ENCODE peak calls at places on chromosomes 5 and 9, in ten cellular contexts. V is uterus, G is GM12878, P is heart left ventricle, H is HCT116, E is endothelial cell of umbilical vein, J is tibial nerve, O is upper lobe of left lung, T is HepG2, A is gastrocnemius medialis. X is an unnamed sample. For H3K9me3, the result is how much of the 10 kb centered on the place peaks cover.

GRCh38 chr9:118567861-118568260 is 801.4 kb downstream of the BRINP1 start:
- DNase-seq in V (no peak), G (no peak), P (no peak), H (no peak), E (no peak), J (no peak), O (no peak), T (no peak), A (no peak), X (no peak)

GRCh38 chr9:72337286-72337685 is 27.7 kb downstream of the ZFAND5 start:
- DNase-seq in V (no peak), G (no peak), P (no peak), H (no peak), E (no peak), J (no peak), O (no peak), T (no peak), A (no peak), X (no peak)

GRCh38 chr5:169089343-169089742 is 211.6 kb downstream of the SLIT3 start:
- DNase-seq in V (no peak), G (no peak), P (no peak), H (no peak), E (no peak), J (no peak), O (no peak), T (no peak), A (no peak), X (no peak)

GRCh38 chr5:113276001-113276400 is 158.8 kb downstream of the TSSK1B start:
- DNase-seq in V (no peak), G (no peak), P (no peak), H (no peak), E (no peak), J (no peak), O (no peak), T (no peak), A (no peak), X (no peak)

GRCh38 chr5:142915840-142916424 is 145.8 kb downstream of the ARHGAP26 start:
- DNase-seq in V (no peak), G (peak), P (no peak), H (no peak), E (no peak), J (no peak), O (no peak), T (peak), A (no peak), X (peak)

GRCh38 chr9:4836676-4837075 is 43.9 kb downstream of the RCL1 start:
- DNase-seq in V (no peak), G (no peak), P (no peak), H (no peak), E (no peak), J (no peak), O (no peak), T (no peak), A (no peak), X (no peak)

GRCh38 chr5:159345336-159345735 is 15.0 kb upstream of the IL12B start:
- DNase-seq in V (no peak), G (no peak), P (peak), H (no peak), E (no peak), J (no peak), O (no peak), T (no peak), A (peak), X (no peak)

GRCh38 chr5:180331647-180331950 is 21.5 kb downstream of the GFPT2 start:
- DNase-seq in V (no peak), G (no peak), P (no peak), H (no peak), E (no peak), J (no peak), O (no peak), T (no peak), A (no peak), X (no peak)

GRCh38 chr5:144697847-144698262 is 527.2 kb downstream of the KCTD16 start:
- DNase-seq in V (no peak), G (no peak), P (no peak), H (no peak), E (peak), J (no peak), O (no peak), T (no peak), A (no peak), X (no peak)

DNA sequence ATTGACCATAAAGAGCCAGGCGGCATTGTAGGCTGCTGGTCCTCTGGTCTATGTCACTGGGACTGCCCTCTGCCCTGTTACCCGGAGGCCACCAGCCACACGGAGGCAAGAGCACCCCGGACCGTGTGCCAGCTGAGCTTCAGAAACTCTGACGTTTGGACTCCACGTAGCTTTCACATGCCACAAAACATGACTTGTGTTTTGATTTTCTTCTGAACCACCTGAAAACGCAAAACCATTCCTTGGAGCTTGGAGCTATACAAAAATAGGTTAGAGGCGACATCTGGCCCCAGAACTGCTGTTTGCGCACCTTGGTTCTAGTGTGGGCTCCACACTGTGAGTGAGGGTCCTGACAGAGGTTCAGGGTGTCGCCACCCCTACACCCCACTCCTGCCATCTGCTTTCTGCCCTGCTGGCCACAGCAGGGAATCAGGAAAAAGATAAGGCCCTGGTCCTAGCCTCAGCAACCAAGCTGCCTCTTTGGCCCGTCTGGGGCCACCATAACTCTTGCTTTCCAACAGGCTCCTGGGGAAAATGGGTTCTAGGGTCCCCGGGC is 151.3 kb upstream of the IRX2 start:
- DNase-seq in V (no peak), G (no peak), P (no peak), H (no peak), E (no peak), J (no peak), O (no peak), T (no peak), A (no peak), X (no peak)
- H3K9me3 ChIP-seq in V (under half), G (under half), P (under half), H (under half), E (under half), J (under half), O (under half), T (under half), A (under half), X (under half)

DNA sequence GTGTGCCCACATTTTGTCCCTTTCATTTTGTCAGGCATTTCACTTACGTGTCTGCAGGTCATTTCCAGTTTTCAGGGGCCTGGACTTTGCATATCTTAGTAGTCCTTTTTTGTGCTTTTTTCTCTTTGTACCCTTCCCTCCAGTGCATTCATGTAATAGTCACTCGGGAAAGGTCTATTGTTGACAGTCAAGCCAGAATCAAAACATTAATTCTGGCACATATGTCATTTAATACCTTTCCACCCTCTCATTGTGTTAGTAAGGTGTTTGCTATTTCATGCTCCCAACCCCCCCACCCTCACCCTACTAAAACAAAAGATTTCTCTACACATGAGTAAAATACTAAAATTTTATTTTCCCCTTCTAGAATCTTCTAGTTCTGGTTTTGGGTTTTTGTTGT is 42.7 kb downstream of the UGCG start:
- DNase-seq in V (no peak), G (no peak), P (no peak), H (no peak), E (no peak), J (no peak), O (no peak), T (no peak), A (no peak), X (no peak)
- TF ChIP-seq POLR2A in V (no peak), G (no peak), P (no peak), H (no peak), E (no peak), J (no peak), O (no peak), T (no peak), A (no peak), X (no peak)

DNA sequence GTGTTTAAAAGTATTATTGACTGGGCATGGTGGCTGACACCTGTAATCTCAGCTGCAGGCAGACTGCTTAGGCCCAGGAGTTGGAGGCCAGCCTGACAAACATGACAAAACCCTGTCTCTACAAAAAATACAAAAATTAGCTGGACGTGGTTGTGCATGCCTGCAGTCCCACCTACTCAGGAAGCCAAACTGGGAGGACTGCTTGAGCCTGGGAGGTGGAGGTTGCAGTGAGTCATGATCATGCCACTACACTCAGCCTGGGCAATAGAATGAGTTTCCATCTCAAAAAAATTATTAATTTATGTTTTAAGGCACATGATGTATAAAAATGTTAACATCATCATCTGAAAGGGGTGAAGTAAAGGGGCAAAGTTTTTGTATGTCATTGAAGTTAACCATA is 49.7 kb upstream of the FNIP1 start:
- DNase-seq in V (no peak), G (no peak), P (no peak), H (no peak), E (no peak), J (no peak), O (no peak), T (no peak), A (no peak), X (no peak)
- H3K9me3 ChIP-seq in V (under half), G (under half), P (half or more), H (under half), E (under half), J (under half), O (under half), T (under half), A (under half), X (under half)

GRCh38 chr5:122078116-122078865 is at the start of gene LOX:
- DNase-seq in V (peak), G (no peak), P (peak), H (no peak), E (peak), J (peak), O (peak), T (peak), A (peak), X (no peak)
- TF ChIP-seq POLR2A in V (peak), G (no peak), P (no peak), H (no peak), E (no peak), J (peak), O (no peak), T (peak), A (no peak), X (peak)

DNA sequence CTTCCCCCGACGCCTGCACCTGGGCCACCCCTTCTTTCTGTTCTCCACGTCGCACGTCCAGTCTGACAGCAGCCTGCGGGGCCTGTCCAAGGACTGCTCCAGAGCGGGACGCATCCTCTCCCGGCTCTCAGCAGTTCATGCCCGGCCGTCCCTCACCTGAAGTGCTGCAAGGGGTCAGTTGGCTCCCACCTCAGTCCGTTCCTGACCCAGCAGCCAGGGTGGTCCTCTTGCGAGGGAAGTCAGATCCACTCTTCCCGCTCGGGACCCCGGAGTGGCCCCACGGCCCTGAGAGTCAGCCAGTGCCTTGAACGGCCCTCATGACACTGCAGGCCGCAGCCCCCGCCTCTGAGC is 249.7 kb upstream of the IRX4 start:
- DNase-seq in V (no peak), G (no peak), P (no peak), H (no peak), E (no peak), J (no peak), O (peak), T (no peak), A (no peak), X (no peak)
- H3K9me3 ChIP-seq in V (under half), G (under half), P (under half), H (under half), E (under half), J (under half), O (under half), T (under half), A (under half), X (under half)

DNA sequence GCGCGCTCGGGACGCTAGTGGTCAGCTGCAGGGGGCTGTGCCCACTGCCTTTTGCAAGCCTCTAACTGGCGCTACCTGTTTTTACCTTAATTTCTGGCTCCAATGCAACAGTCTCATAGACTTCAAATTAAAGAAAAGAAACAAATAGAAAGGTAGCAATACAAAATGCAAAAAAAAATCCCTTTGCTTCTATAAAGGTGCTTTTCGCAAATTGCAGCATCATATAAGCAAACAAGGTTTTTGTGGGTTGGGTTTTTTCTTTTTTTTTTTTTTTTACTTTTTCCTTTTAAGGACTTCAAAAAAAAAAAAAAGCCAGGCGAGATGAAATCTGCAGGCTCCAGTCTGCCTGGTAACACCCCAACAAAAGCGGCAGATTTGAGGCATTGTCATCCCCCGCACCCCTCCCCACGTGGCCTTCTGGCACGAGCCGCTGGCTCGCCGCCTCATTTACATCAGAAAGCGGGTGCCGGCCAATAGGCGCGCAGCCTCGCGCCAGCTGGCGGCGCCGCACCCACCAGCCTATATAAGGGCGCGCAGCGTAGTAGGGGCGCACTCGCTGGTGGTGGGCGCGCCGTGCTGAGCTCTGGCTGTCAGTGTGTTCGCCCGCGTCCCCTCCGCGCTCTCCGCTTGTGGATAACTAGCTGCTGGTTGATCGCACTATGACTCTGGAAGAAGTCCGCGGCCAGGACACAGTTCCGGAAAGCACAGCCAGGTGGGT is at the start of gene GADD45G:
- DNase-seq in V (peak), G (no peak), P (peak), H (no peak), E (peak), J (peak), O (peak), T (no peak), A (peak), X (peak)
- TF ChIP-seq POLR2A in V (peak), G (peak), P (peak), H (no peak), E (peak), J (peak), O (peak), T (no peak), A (peak), X (peak)

GRCh38 chr5:2254880-2255750 is 372.4 kb upstream of the IRX4 start:
- DNase-seq in V (no peak), G (no peak), P (no peak), H (no peak), E (no peak), J (no peak), O (peak), T (no peak), A (no peak), X (no peak)

GRCh38 chr5:2256646-2257288 is 374.0 kb upstream of the IRX4 start:
- DNase-seq in V (no peak), G (no peak), P (no peak), H (no peak), E (no peak), J (no peak), O (peak), T (no peak), A (no peak), X (no peak)

GRCh38 chr5:2255915-2256645 is 373.4 kb upstream of the IRX4 start:
- DNase-seq in V (no peak), G (no peak), P (no peak), H (no peak), E (no peak), J (no peak), O (no peak), T (no peak), A (no peak), X (no peak)

GRCh38 chr5:2253063-2253653 is 370.4 kb upstream of the IRX4 start:
- DNase-seq in V (no peak), G (no peak), P (no peak), H (no peak), E (no peak), J (no peak), O (no peak), T (no peak), A (no peak), X (no peak)

DNA sequence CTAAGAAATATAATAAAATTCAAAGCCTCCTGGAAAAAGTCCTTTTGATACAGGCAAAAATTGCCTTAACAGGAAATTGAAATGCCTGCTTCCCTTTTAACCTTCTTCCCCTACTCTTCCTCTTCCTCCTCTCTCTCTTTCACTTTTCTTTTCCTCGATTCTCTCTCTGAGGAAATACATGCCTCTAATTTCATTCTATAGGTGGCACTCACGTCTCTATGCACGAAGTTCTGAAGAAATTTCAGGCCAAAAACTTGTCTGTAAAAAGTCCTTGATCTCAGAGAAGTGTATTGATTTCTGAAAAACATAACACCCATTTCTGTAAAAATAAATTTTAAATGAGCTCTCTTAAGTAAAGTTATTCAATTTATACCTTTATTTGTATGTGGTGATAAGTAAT is 371.7 kb upstream of the IRX4 start:
- DNase-seq in V (no peak), G (no peak), P (no peak), H (no peak), E (no peak), J (no peak), O (no peak), T (no peak), A (no peak), X (no peak)
- H3K9me3 ChIP-seq in V (under half), G (under half), P (under half), H (under half), E (under half), J (under half), O (under half), T (under half), A (under half), X (under half)

X was measured in Peyer's patch.